ENCODE peak calls at places on chromosomes 11 and 22, in five cellular contexts. V is PC-9, G is adrenal gland, U is HT1080, K is NCI-H1092. T is an unnamed sample.

GRCh38 chr22:40215266-40215665 is 37.5 kb downstream of the TNRC6B start:
- DNase-seq in V (no peak), G (peak; percentile 50), U (peak; percentile 10), K (no peak), T (no peak)

GRCh38 chr22:36734171-36735058 is 30.9 kb upstream of the CACNG2 start:
- DNase-seq in K (no peak), U (no peak), G (peak; percentile 42), V (no peak), T (no peak)

GRCh38 chr11:74627381-74627780 is 35.0 kb downstream of the POLD3 start:
- DNase-seq in G (no peak), U (no peak), V (no peak), K (no peak), T (no peak)

GRCh38 chr11:2460540-2461252 is 15.9 kb downstream of the KCNQ1 start:
- DNase-seq in U (no peak), K (no peak), V (no peak), G (peak; percentile 35), T (no peak)

GRCh38 chr11:84720706-84721402 is 906.3 kb downstream of the DLG2 start:
- DNase-seq in K (peak; percentile 33), V (no peak), G (peak; percentile 24), U (no peak), T (no peak)

GRCh38 chr11:61055776-61056175 is 46.5 kb upstream of the CD5 start:
- DNase-seq in K (no peak), V (no peak), G (no peak), U (no peak), T (no peak)

GRCh38 chr22:20062766-20063083 is 17.3 kb upstream of the DGCR8 start:
- DNase-seq in U (peak; percentile 85), K (no peak), G (no peak), V (peak; percentile 61), T (no peak)

GRCh38 chr22:37283393-37283937 is 1.2 kb downstream of the CYTH4 start:
- DNase-seq in G (no peak), K (no peak), V (no peak), U (no peak), T (no peak)

GRCh38 chr11:131488208-131488607 is 117.8 kb downstream of the NTM start:
- DNase-seq in G (no peak), K (no peak), V (no peak), U (no peak), T (no peak)

GRCh38 chr22:19122752-19123492 is 710 bp upstream of the DGCR2 start:
- DNase-seq in K (no peak), U (no peak), V (no peak), G (peak; percentile 58), T (no peak)

GRCh38 chr22:34067031-34067430 is 146.8 kb upstream of the LARGE1 start:
- DNase-seq in G (no peak), V (no peak), K (no peak), U (no peak), T (no peak)

GRCh38 chr11:3164540-3165151 is 464 bp downstream of the OSBPL5 start:
- DNase-seq in G (no peak), V (no peak), U (no peak), K (no peak), T (no peak)

GRCh38 chr22:50308597-50308935 is 1.1 kb upstream of the PLXNB2 start:
- DNase-seq in K (no peak), U (peak; percentile 78), V (peak; percentile 62), G (peak; percentile 92), T (no peak)

GRCh38 chr11:27910186-27910941 is 197.6 kb downstream of the KIF18A start:
- DNase-seq in U (peak; percentile 96), K (no peak), G (no peak), V (peak; percentile 23), T (no peak)

GRCh38 chr22:47535681-47536080 is 773.2 kb downstream of the TBC1D22A start:
- DNase-seq in V (no peak), U (no peak), G (no peak), K (no peak), T (no peak)

GRCh38 chr11:1041936-1042608 is 5.6 kb upstream of the MUC6 start:
- DNase-seq in V (peak; percentile 49), U (no peak), G (no peak), K (no peak), T (peak; percentile 51)

GRCh38 chr11:63610604-63611394 is 3.4 kb downstream of the PLAAT3 start:
- DNase-seq in V (peak; percentile 53), K (no peak), U (peak; percentile 55), G (no peak), T (peak; percentile 25)

GRCh38 chr11:82871646-82872045 is 28.6 kb downstream of the PRCP start:
- DNase-seq in U (no peak), G (no peak), V (no peak), K (no peak), T (no peak)

GRCh38 chr11:17930544-17931144 is 82.2 kb downstream of the SERGEF start:
- DNase-seq in K (no peak), G (no peak), U (no peak), V (no peak), T (no peak)

GRCh38 chr11:128365044-128365443 is 222.3 kb downstream of the ETS1 start:
- DNase-seq in U (peak; percentile 32), V (no peak), G (no peak), K (no peak), T (peak; percentile 22)

GRCh38 chr22:35400335-35400680 is 368 bp downstream of the MCM5 start:
- DNase-seq in V (no peak), U (no peak), K (no peak), G (no peak), T (no peak)

GRCh38 chr11:89381094-89381493 is 110.1 kb downstream of the NOX4 start:
- DNase-seq in V (peak; percentile 1), K (no peak), U (peak; percentile 93), G (no peak), T (no peak)

GRCh38 chr11:126303623-126304456 is at the start of gene DCPS:
- DNase-seq in G (peak; percentile 90), U (peak; percentile 92), V (peak; percentile 91), K (peak; percentile 88), T (peak; percentile 91)

GRCh38 chr22:42680648-42681047 is 31.5 kb upstream of the CYB5R3 start:
- DNase-seq in U (peak; percentile 97), V (peak; percentile 38), K (no peak), G (peak; percentile 69), T (peak; percentile 84)

GRCh38 chr11:80532633-80533232 is 1091.9 kb upstream of the TENM4 start:
- DNase-seq in K (no peak), U (no peak), V (no peak), G (no peak), T (no peak)

GRCh38 chr11:6111635-6112034 is 4.2 kb downstream of the OR56B4 start:
- DNase-seq in K (no peak), V (no peak), U (no peak), G (no peak), T (no peak)

GRCh38 chr11:67996051-67996450 is 7.8 kb downstream of the UNC93B1 start:
- DNase-seq in G (peak; percentile 14), V (no peak), U (no peak), K (no peak), T (no peak)

GRCh38 chr22:38172489-38173155 is 9.0 kb downstream of the PLA2G6 start:
- DNase-seq in G (peak; percentile 64), K (peak; percentile 45), V (peak; percentile 41), U (peak; percentile 80), T (no peak)

GRCh38 chr11:71927813-71928738 is at the start of gene XNDC1N:
- DNase-seq in K (peak; percentile 97), U (peak; percentile 88), V (no peak), G (peak; percentile 82), T (peak; percentile 88)

GRCh38 chr22:50148991-50149721 is 21.4 kb upstream of the PANX2 start:
- DNase-seq in K (no peak), V (peak; percentile 86), G (peak; percentile 76), U (peak; percentile 90), T (peak; percentile 43)

GRCh38 chr11:118212131-118212725 is 12.6 kb downstream of the JAML start:
- DNase-seq in G (no peak), V (no peak), U (no peak), K (no peak), T (peak; percentile 6)

GRCh38 chr11:73597956-73598718 is at the start of gene FAM168A:
- DNase-seq in U (peak; percentile 98), K (peak; percentile 99), G (peak; percentile 96), V (peak; percentile 94), T (peak; percentile 94)

GRCh38 chr11:87445002-87445401 is 407.3 kb downstream of the TMEM135 start:
- DNase-seq in V (no peak), G (no peak), U (peak; percentile 29), K (no peak), T (no peak)

GRCh38 chr11:129637473-129637872 is 178.2 kb upstream of the TMEM45B start:
- DNase-seq in G (no peak), K (no peak), U (peak; percentile 79), V (peak; percentile 6), T (no peak)

GRCh38 chr22:27875951-27876350 is 43.1 kb downstream of the PITPNB start:
- DNase-seq in V (no peak), U (no peak), G (no peak), K (no peak), T (no peak)

T was measured in LoVo.